ENCODE peak calls at places on chromosomes 4 and X, in six cellular contexts. One of them, this sample, is unnamed.

GRCh38 chrX:28189011-28189410 is 207.8 kb upstream of the DCAF8L1 start:
- DNase-seq in HepG2: no peak
- DNase-seq in H1: no peak
- DNase-seq in SK-N-SH: no peak
- DNase-seq in GM12878: no peak
- DNase-seq in K562: no peak
- DNase-seq in this sample: peak; percentile 51

GRCh38 chr4:10803944-10804343 is 119.4 kb upstream of the CLNK start:
- DNase-seq in K562: no peak
- DNase-seq in SK-N-SH: no peak
- DNase-seq in HepG2: no peak
- DNase-seq in H1: no peak
- DNase-seq in GM12878: no peak
- DNase-seq in this sample: no peak

GRCh38 chr4:107862658-107863057 is 37.9 kb downstream of the SGMS2 start:
- DNase-seq in H1: no peak
- DNase-seq in GM12878: no peak
- DNase-seq in K562: no peak
- DNase-seq in HepG2: peak; percentile 5
- DNase-seq in SK-N-SH: no peak
- DNase-seq in this sample: peak; percentile 82

GRCh38 chr4:24419147-24420034 is 165.0 kb downstream of the DHX15 start:
- DNase-seq in HepG2: peak; percentile 47
- DNase-seq in K562: peak; percentile 76
- DNase-seq in GM12878: peak; percentile 12
- DNase-seq in H1: peak; percentile 41
- DNase-seq in SK-N-SH: peak; percentile 63
- DNase-seq in this sample: peak; percentile 41

GRCh38 chr4:187396106-187396505 is 599.5 kb upstream of the ZFP42 start:
- DNase-seq in GM12878: no peak
- DNase-seq in K562: no peak
- DNase-seq in H1: no peak
- DNase-seq in HepG2: no peak
- DNase-seq in SK-N-SH: no peak
- DNase-seq in this sample: no peak

GRCh38 chr4:38860788-38861424 is 4.3 kb upstream of the TLR6 start:
- DNase-seq in GM12878: peak; percentile 41
- DNase-seq in H1: no peak
- DNase-seq in K562: peak; percentile 76
- DNase-seq in SK-N-SH: peak; percentile 47
- DNase-seq in HepG2: peak; percentile 66
- DNase-seq in this sample: peak; percentile 74

GRCh38 chr4:81196126-81196650 is 18.8 kb downstream of the PRKG2 start:
- DNase-seq in SK-N-SH: no peak
- DNase-seq in H1: no peak
- DNase-seq in HepG2: no peak
- DNase-seq in GM12878: no peak
- DNase-seq in K562: no peak
- DNase-seq in this sample: no peak

GRCh38 chr4:88623097-88623496 is 30.8 kb downstream of the HERC3 start:
- DNase-seq in GM12878: no peak
- DNase-seq in SK-N-SH: no peak
- DNase-seq in K562: no peak
- DNase-seq in HepG2: peak; percentile 24
- DNase-seq in H1: no peak
- DNase-seq in this sample: no peak

GRCh38 chr4:32022071-32022470 is 1301.9 kb downstream of the PCDH7 start:
- DNase-seq in SK-N-SH: no peak
- DNase-seq in GM12878: no peak
- DNase-seq in HepG2: no peak
- DNase-seq in H1: no peak
- DNase-seq in K562: peak; percentile 44
- DNase-seq in this sample: no peak

GRCh38 chr4:55396305-55397023 is 707 bp downstream of the TMEM165 start:
- DNase-seq in K562: peak; percentile 54
- DNase-seq in SK-N-SH: peak; percentile 79
- DNase-seq in H1: no peak
- DNase-seq in GM12878: no peak
- DNase-seq in HepG2: peak; percentile 31
- DNase-seq in this sample: no peak

GRCh38 chrX:15146515-15146914 is 123.4 kb downstream of the ASB9 start:
- DNase-seq in GM12878: no peak
- DNase-seq in K562: peak; percentile 17
- DNase-seq in HepG2: no peak
- DNase-seq in H1: no peak
- DNase-seq in SK-N-SH: peak; percentile 22
- DNase-seq in this sample: no peak

GRCh38 chr4:56958111-56958517 is 19.3 kb downstream of the NOA1 start:
- DNase-seq in H1: no peak
- DNase-seq in GM12878: no peak
- DNase-seq in SK-N-SH: no peak
- DNase-seq in K562: peak; percentile 11
- DNase-seq in HepG2: no peak
- DNase-seq in this sample: no peak

GRCh38 chrX:48068096-48068887 is 3.1 kb downstream of the ZNF630 start:
- DNase-seq in SK-N-SH: peak; percentile 25
- DNase-seq in GM12878: no peak
- DNase-seq in K562: no peak
- DNase-seq in HepG2: no peak
- DNase-seq in H1: no peak
- DNase-seq in this sample: no peak

GRCh38 chr4:3418029-3418762 is 23.6 kb upstream of the HGFAC start:
- DNase-seq in K562: no peak
- DNase-seq in HepG2: no peak
- DNase-seq in GM12878: no peak
- DNase-seq in SK-N-SH: no peak
- DNase-seq in H1: no peak
- DNase-seq in this sample: no peak

GRCh38 chrX:3094261-3094660 is 53.0 kb downstream of the ARSF start:
- DNase-seq in H1: no peak
- DNase-seq in SK-N-SH: no peak
- DNase-seq in HepG2: no peak
- DNase-seq in K562: no peak
- DNase-seq in GM12878: no peak
- DNase-seq in this sample: peak; percentile 15

GRCh38 chr4:3613980-3614730 is 81.9 kb upstream of the LRPAP1 start:
- DNase-seq in GM12878: no peak
- DNase-seq in SK-N-SH: peak; percentile 86
- DNase-seq in H1: no peak
- DNase-seq in K562: no peak
- DNase-seq in HepG2: peak; percentile 30
- DNase-seq in this sample: no peak

GRCh38 chrX:47637546-47638195 is 7.9 kb upstream of the CFP start:
- DNase-seq in HepG2: no peak
- DNase-seq in GM12878: no peak
- DNase-seq in SK-N-SH: no peak
- DNase-seq in K562: peak; percentile 33
- DNase-seq in H1: no peak
- DNase-seq in this sample: no peak

GRCh38 chrX:2697741-2698294 is 6.7 kb downstream of the CD99 start:
- DNase-seq in K562: no peak
- DNase-seq in GM12878: peak; percentile 44
- DNase-seq in HepG2: no peak
- DNase-seq in H1: no peak
- DNase-seq in SK-N-SH: no peak
- DNase-seq in this sample: no peak

GRCh38 chr4:147590249-147590920 is 26.8 kb upstream of the TMEM184C start:
- DNase-seq in K562: peak; percentile 43
- DNase-seq in GM12878: no peak
- DNase-seq in H1: no peak
- DNase-seq in HepG2: peak; percentile 31
- DNase-seq in SK-N-SH: peak; percentile 67
- DNase-seq in this sample: peak; percentile 54

GRCh38 chr4:187294861-187295260 is 571.2 kb upstream of the FAT1 start:
- DNase-seq in H1: no peak
- DNase-seq in SK-N-SH: no peak
- DNase-seq in HepG2: no peak
- DNase-seq in K562: no peak
- DNase-seq in GM12878: no peak
- DNase-seq in this sample: no peak

GRCh38 chr4:124738994-124739393 is 26.5 kb upstream of the ANKRD50 start:
- DNase-seq in SK-N-SH: no peak
- DNase-seq in HepG2: no peak
- DNase-seq in H1: peak; percentile 13
- DNase-seq in K562: no peak
- DNase-seq in GM12878: no peak
- DNase-seq in this sample: no peak

GRCh38 chr4:26909369-26909768 is 48.7 kb downstream of the STIM2 start:
- DNase-seq in K562: no peak
- DNase-seq in H1: no peak
- DNase-seq in HepG2: no peak
- DNase-seq in SK-N-SH: no peak
- DNase-seq in GM12878: no peak
- DNase-seq in this sample: no peak

GRCh38 chr4:5433196-5433595 is 275.2 kb downstream of the EVC2 start:
- DNase-seq in H1: no peak
- DNase-seq in SK-N-SH: no peak
- DNase-seq in K562: no peak
- DNase-seq in GM12878: no peak
- DNase-seq in HepG2: no peak
- DNase-seq in this sample: no peak

GRCh38 chr4:79748835-79749234 is 324.2 kb downstream of the ANTXR2 start:
- DNase-seq in GM12878: no peak
- DNase-seq in K562: no peak
- DNase-seq in SK-N-SH: no peak
- DNase-seq in HepG2: no peak
- DNase-seq in H1: no peak
- DNase-seq in this sample: no peak

GRCh38 chr4:80388284-80388607 is 52.7 kb downstream of the CFAP299 start:
- DNase-seq in SK-N-SH: no peak
- DNase-seq in HepG2: no peak
- DNase-seq in GM12878: no peak
- DNase-seq in H1: no peak
- DNase-seq in K562: no peak
- DNase-seq in this sample: no peak

GRCh38 chrX:2474280-2474962 is 26.4 kb downstream of the DHRSX start:
- DNase-seq in HepG2: no peak
- DNase-seq in K562: no peak
- DNase-seq in SK-N-SH: no peak
- DNase-seq in H1: no peak
- DNase-seq in GM12878: no peak
- DNase-seq in this sample: peak; percentile 94

GRCh38 chrX:154403858-154404257 is 5.2 kb downstream of the DNASE1L1 start:
- DNase-seq in H1: no peak
- DNase-seq in K562: no peak
- DNase-seq in SK-N-SH: no peak
- DNase-seq in GM12878: no peak
- DNase-seq in HepG2: no peak
- DNase-seq in this sample: no peak

GRCh38 chrX:54483946-54484345 is 12.1 kb downstream of the FGD1 start:
- DNase-seq in GM12878: no peak
- DNase-seq in HepG2: no peak
- DNase-seq in K562: no peak
- DNase-seq in SK-N-SH: no peak
- DNase-seq in H1: no peak
- DNase-seq in this sample: no peak

GRCh38 chr4:168683595-168683994 is 186.7 kb downstream of the PALLD start:
- DNase-seq in H1: no peak
- DNase-seq in GM12878: no peak
- DNase-seq in K562: no peak
- DNase-seq in SK-N-SH: no peak
- DNase-seq in HepG2: no peak
- DNase-seq in this sample: no peak

GRCh38 chr4:28822163-28822562 is 1898.0 kb upstream of the PCDH7 start:
- DNase-seq in GM12878: no peak
- DNase-seq in HepG2: no peak
- DNase-seq in H1: no peak
- DNase-seq in SK-N-SH: no peak
- DNase-seq in K562: no peak
- DNase-seq in this sample: no peak

DNA sequence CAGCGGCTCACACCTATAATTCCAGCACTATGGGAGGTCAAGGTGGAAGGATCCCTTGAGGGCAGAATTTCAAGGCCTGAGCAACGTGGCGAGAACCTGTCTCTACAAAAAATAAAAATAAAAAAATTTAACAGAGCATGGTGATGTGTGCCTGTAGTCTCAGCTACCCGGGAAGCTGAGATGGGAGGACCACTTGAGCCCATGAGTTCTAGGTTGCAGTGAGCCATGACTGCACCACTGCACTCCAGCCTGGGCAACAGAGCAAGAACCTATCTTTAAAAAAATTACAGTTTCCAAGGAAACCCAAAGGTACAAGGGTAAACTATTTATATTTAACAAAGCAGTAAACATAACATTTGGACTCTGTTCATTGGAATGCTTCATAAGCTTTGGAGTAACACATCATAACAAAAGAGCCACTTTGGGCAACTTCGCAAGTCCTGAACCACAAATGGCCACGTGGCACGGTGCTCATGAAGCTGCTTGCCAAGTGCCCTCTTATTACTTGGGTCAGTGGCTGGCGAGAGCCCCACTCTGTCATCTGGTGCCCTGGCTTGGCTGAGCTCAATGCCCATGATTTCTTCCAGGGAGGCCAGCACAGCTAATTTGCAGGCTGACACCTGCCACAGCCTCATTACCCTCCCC is 165.6 kb downstream of the SH3KBP1 start:
- DNase-seq in H1: no peak
- DNase-seq in HepG2: no peak
- DNase-seq in K562: no peak
- DNase-seq in GM12878: no peak
- DNase-seq in SK-N-SH: no peak
- DNase-seq in this sample: no peak
- TF ChIP-seq JUND in H1: no peak
- TF ChIP-seq JUND in HepG2: no peak
- TF ChIP-seq JUND in K562: no peak
- TF ChIP-seq JUND in GM12878: no peak
- TF ChIP-seq JUND in SK-N-SH: no peak
- TF ChIP-seq JUND in this sample: no peak

GRCh38 chr4:48141048-48141447 is 7.0 kb upstream of the TXK start:
- DNase-seq in H1: no peak
- DNase-seq in K562: peak; percentile 21
- DNase-seq in SK-N-SH: peak; percentile 48
- DNase-seq in HepG2: peak; percentile 20
- DNase-seq in GM12878: no peak
- DNase-seq in this sample: no peak
- TF ChIP-seq CTCF in H1: peak; percentile 17
- TF ChIP-seq CTCF in K562: peak; percentile 41
- TF ChIP-seq CTCF in SK-N-SH: peak; percentile 71
- TF ChIP-seq CTCF in HepG2: peak; percentile 44
- TF ChIP-seq CTCF in GM12878: peak; percentile 21
- TF ChIP-seq CTCF in this sample: peak; percentile 31

GRCh38 chr4:175986-176385 is 51.7 kb downstream of the ZNF718 start:
- DNase-seq in H1: no peak
- DNase-seq in SK-N-SH: no peak
- DNase-seq in GM12878: no peak
- DNase-seq in HepG2: no peak
- DNase-seq in K562: no peak
- DNase-seq in this sample: no peak
- H3K9me3 ChIP-seq in H1: peaks cover 22% of the 10 kb centered on the region
- H3K9me3 ChIP-seq in SK-N-SH: peaks cover 3% of the 10 kb centered on the region
- H3K9me3 ChIP-seq in GM12878: peaks cover 13% of the 10 kb centered on the region
- H3K9me3 ChIP-seq in HepG2: peaks cover 96% of the 10 kb centered on the region
- H3K9me3 ChIP-seq in K562: no peaks in the 10 kb centered on the region
- H3K9me3 ChIP-seq in this sample: peaks cover 13% of the 10 kb centered on the region

DNA sequence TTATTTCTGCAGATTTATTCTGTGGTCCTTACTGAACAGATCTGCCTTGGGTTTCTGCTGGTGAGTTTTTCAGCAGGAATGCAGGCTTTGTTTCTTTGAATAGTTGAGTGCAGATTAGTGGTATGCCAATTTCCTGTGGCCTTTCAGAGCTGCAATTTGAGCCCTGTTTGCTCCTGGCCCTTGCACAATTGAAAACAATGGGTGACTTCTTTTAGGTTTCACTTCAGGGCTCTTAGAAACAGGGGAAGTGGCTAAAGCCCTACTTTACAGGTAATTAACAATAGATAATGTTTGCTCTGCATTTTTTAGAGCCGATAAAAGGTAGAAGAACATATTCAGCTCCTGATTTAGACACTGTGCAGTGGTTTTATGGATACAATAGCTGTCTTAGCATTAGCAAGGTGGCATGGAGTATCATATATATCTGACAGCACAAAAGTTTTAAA is 21.9 kb downstream of the SPRY1 start:
- DNase-seq in GM12878: no peak
- DNase-seq in SK-N-SH: no peak
- DNase-seq in H1: peak; percentile 73
- DNase-seq in K562: no peak
- DNase-seq in HepG2: peak; percentile 97
- DNase-seq in this sample: no peak
- TF ChIP-seq JUND in GM12878: no peak
- TF ChIP-seq JUND in SK-N-SH: peak; percentile 83
- TF ChIP-seq JUND in H1: peak; percentile 15
- TF ChIP-seq JUND in K562: no peak
- TF ChIP-seq JUND in HepG2: no peak
- TF ChIP-seq JUND in this sample: peak; percentile 29